ENCODE peak calls at places on chromosomes 11 and 22, in four cellular contexts. One of them, this sample, is unnamed.

GRCh38 chr11:30406978-30407762 is 84.3 kb downstream of the ARL14EP start:
- DNase-seq in CD4-positive, alpha-beta T cell: no peak
- DNase-seq in HCT116: no peak
- DNase-seq in BE2C: no peak
- DNase-seq in this sample: no peak

GRCh38 chr22:39750759-39751158 is 142.8 kb downstream of the ENTHD1 start:
- DNase-seq in CD4-positive, alpha-beta T cell: no peak
- DNase-seq in HCT116: no peak
- DNase-seq in BE2C: no peak
- DNase-seq in this sample: no peak

GRCh38 chr11:47917643-47918369 is 62.6 kb upstream of the PTPRJ start:
- DNase-seq in CD4-positive, alpha-beta T cell: no peak
- DNase-seq in HCT116: peak
- DNase-seq in BE2C: peak
- DNase-seq in this sample: no peak

GRCh38 chr11:61120865-61121831 is 18.9 kb downstream of the CD5 start:
- DNase-seq in CD4-positive, alpha-beta T cell: peak
- DNase-seq in HCT116: no peak
- DNase-seq in BE2C: peak
- DNase-seq in this sample: no peak

GRCh38 chr11:72483412-72484186 is 49.3 kb upstream of the CLPB start:
- DNase-seq in CD4-positive, alpha-beta T cell: no peak
- DNase-seq in HCT116: no peak
- DNase-seq in BE2C: no peak
- DNase-seq in this sample: no peak

GRCh38 chr11:96426356-96427103 is 36.7 kb downstream of the JRKL start:
- DNase-seq in CD4-positive, alpha-beta T cell: no peak
- DNase-seq in HCT116: peak
- DNase-seq in BE2C: no peak
- DNase-seq in this sample: no peak

GRCh38 chr22:50731811-50732624 is 6.0 kb upstream of the ACR start:
- DNase-seq in CD4-positive, alpha-beta T cell: peak
- DNase-seq in HCT116: peak
- DNase-seq in BE2C: peak
- DNase-seq in this sample: no peak

GRCh38 chr11:57641426-57641825 is 8.3 kb downstream of the YPEL4 start:
- DNase-seq in CD4-positive, alpha-beta T cell: no peak
- DNase-seq in HCT116: no peak
- DNase-seq in BE2C: no peak
- DNase-seq in this sample: no peak

GRCh38 chr11:130816516-130816915 is 99.8 kb downstream of the SNX19 start:
- DNase-seq in CD4-positive, alpha-beta T cell: no peak
- DNase-seq in HCT116: no peak
- DNase-seq in BE2C: no peak
- DNase-seq in this sample: no peak

GRCh38 chr11:2132874-2133480 is 6.2 kb downstream of the IGF2 start:
- DNase-seq in CD4-positive, alpha-beta T cell: no peak
- DNase-seq in HCT116: no peak
- DNase-seq in BE2C: peak
- DNase-seq in this sample: peak

GRCh38 chr22:30094804-30095203 is 14.5 kb downstream of the HORMAD2 start:
- DNase-seq in CD4-positive, alpha-beta T cell: no peak
- DNase-seq in HCT116: no peak
- DNase-seq in BE2C: no peak
- DNase-seq in this sample: no peak

GRCh38 chr11:57776101-57776511 is 14.5 kb downstream of the CTNND1 start:
- DNase-seq in CD4-positive, alpha-beta T cell: no peak
- DNase-seq in HCT116: no peak
- DNase-seq in BE2C: no peak
- DNase-seq in this sample: peak